ENCODE peak calls at places on chromosomes 7 and 10, in eight cellular contexts. One of them, this sample, is unnamed.

GRCh38 chr10:90222372-90222771 is 521.0 kb downstream of the KIF20B start:
- DNase-seq in activated naive CD8-positive, alpha-beta T cell treated with anti-CD3 and anti-CD28 coated beads, Interleukin-2, amount 50 U/mL, for 24 hours: no peak
- DNase-seq in thoracic aorta: no peak
- DNase-seq in RCC 7860: peak; percentile 68
- DNase-seq in NCI-H2081 treated with DMSO at 0.1 percent for 48 hours: no peak
- DNase-seq in AG04449: no peak
- DNase-seq in right lobe of liver: no peak
- DNase-seq in A549: no peak
- DNase-seq in this sample: peak; percentile 15

GRCh38 chr10:14409247-14409646 is 78.5 kb upstream of the FRMD4A start:
- DNase-seq in activated naive CD8-positive, alpha-beta T cell treated with anti-CD3 and anti-CD28 coated beads, Interleukin-2, amount 50 U/mL, for 24 hours: peak; percentile 45
- DNase-seq in thoracic aorta: no peak
- DNase-seq in RCC 7860: no peak
- DNase-seq in NCI-H2081 treated with DMSO at 0.1 percent for 48 hours: no peak
- DNase-seq in AG04449: no peak
- DNase-seq in right lobe of liver: no peak
- DNase-seq in A549: no peak
- DNase-seq in this sample: no peak

GRCh38 chr7:43888983-43889945 is 17.1 kb downstream of the URGCP start:
- DNase-seq in activated naive CD8-positive, alpha-beta T cell treated with anti-CD3 and anti-CD28 coated beads, Interleukin-2, amount 50 U/mL, for 24 hours: no peak
- DNase-seq in thoracic aorta: no peak
- DNase-seq in RCC 7860: no peak
- DNase-seq in NCI-H2081 treated with DMSO at 0.1 percent for 48 hours: no peak
- DNase-seq in AG04449: no peak
- DNase-seq in right lobe of liver: no peak
- DNase-seq in A549: no peak
- DNase-seq in this sample: no peak

GRCh38 chr10:111836586-111836985 is 347.0 kb downstream of the GPAM start:
- DNase-seq in activated naive CD8-positive, alpha-beta T cell treated with anti-CD3 and anti-CD28 coated beads, Interleukin-2, amount 50 U/mL, for 24 hours: no peak
- DNase-seq in thoracic aorta: no peak
- DNase-seq in RCC 7860: no peak
- DNase-seq in NCI-H2081 treated with DMSO at 0.1 percent for 48 hours: no peak
- DNase-seq in AG04449: no peak
- DNase-seq in right lobe of liver: no peak
- DNase-seq in A549: no peak
- DNase-seq in this sample: no peak

GRCh38 chr10:129707406-129708388 is 240.7 kb downstream of the MGMT start:
- DNase-seq in activated naive CD8-positive, alpha-beta T cell treated with anti-CD3 and anti-CD28 coated beads, Interleukin-2, amount 50 U/mL, for 24 hours: no peak
- DNase-seq in thoracic aorta: no peak
- DNase-seq in RCC 7860: no peak
- DNase-seq in NCI-H2081 treated with DMSO at 0.1 percent for 48 hours: no peak
- DNase-seq in AG04449: no peak
- DNase-seq in right lobe of liver: no peak
- DNase-seq in A549: no peak
- DNase-seq in this sample: no peak

GRCh38 chr7:149427096-149427680 is 33.7 kb downstream of the ZNF777 start:
- DNase-seq in activated naive CD8-positive, alpha-beta T cell treated with anti-CD3 and anti-CD28 coated beads, Interleukin-2, amount 50 U/mL, for 24 hours: no peak
- DNase-seq in thoracic aorta: no peak
- DNase-seq in RCC 7860: no peak
- DNase-seq in NCI-H2081 treated with DMSO at 0.1 percent for 48 hours: no peak
- DNase-seq in AG04449: no peak
- DNase-seq in right lobe of liver: no peak
- DNase-seq in A549: no peak
- DNase-seq in this sample: no peak

GRCh38 chr10:82136103-82136502 is 261.1 kb downstream of the NRG3 start:
- DNase-seq in activated naive CD8-positive, alpha-beta T cell treated with anti-CD3 and anti-CD28 coated beads, Interleukin-2, amount 50 U/mL, for 24 hours: no peak
- DNase-seq in thoracic aorta: no peak
- DNase-seq in RCC 7860: no peak
- DNase-seq in NCI-H2081 treated with DMSO at 0.1 percent for 48 hours: no peak
- DNase-seq in AG04449: no peak
- DNase-seq in right lobe of liver: no peak
- DNase-seq in A549: no peak
- DNase-seq in this sample: no peak

GRCh38 chr10:59324597-59324996 is 37.8 kb downstream of the FAM13C start:
- DNase-seq in activated naive CD8-positive, alpha-beta T cell treated with anti-CD3 and anti-CD28 coated beads, Interleukin-2, amount 50 U/mL, for 24 hours: no peak
- DNase-seq in thoracic aorta: no peak
- DNase-seq in RCC 7860: no peak
- DNase-seq in NCI-H2081 treated with DMSO at 0.1 percent for 48 hours: no peak
- DNase-seq in AG04449: no peak
- DNase-seq in right lobe of liver: no peak
- DNase-seq in A549: no peak
- DNase-seq in this sample: no peak

GRCh38 chr10:18179901-18180300 is 39.7 kb downstream of the CACNB2 start:
- DNase-seq in activated naive CD8-positive, alpha-beta T cell treated with anti-CD3 and anti-CD28 coated beads, Interleukin-2, amount 50 U/mL, for 24 hours: no peak
- DNase-seq in thoracic aorta: no peak
- DNase-seq in RCC 7860: no peak
- DNase-seq in NCI-H2081 treated with DMSO at 0.1 percent for 48 hours: no peak
- DNase-seq in AG04449: peak; percentile 19
- DNase-seq in right lobe of liver: no peak
- DNase-seq in A549: no peak
- DNase-seq in this sample: no peak

GRCh38 chr7:30635798-30636197 is 41.1 kb downstream of the GARS1 start:
- DNase-seq in activated naive CD8-positive, alpha-beta T cell treated with anti-CD3 and anti-CD28 coated beads, Interleukin-2, amount 50 U/mL, for 24 hours: no peak
- DNase-seq in thoracic aorta: no peak
- DNase-seq in RCC 7860: no peak
- DNase-seq in NCI-H2081 treated with DMSO at 0.1 percent for 48 hours: no peak
- DNase-seq in AG04449: no peak
- DNase-seq in right lobe of liver: no peak
- DNase-seq in A549: no peak
- DNase-seq in this sample: no peak

GRCh38 chr7:139246494-139246893 is 15.5 kb downstream of the UBN2 start:
- DNase-seq in activated naive CD8-positive, alpha-beta T cell treated with anti-CD3 and anti-CD28 coated beads, Interleukin-2, amount 50 U/mL, for 24 hours: no peak
- DNase-seq in thoracic aorta: no peak
- DNase-seq in RCC 7860: no peak
- DNase-seq in NCI-H2081 treated with DMSO at 0.1 percent for 48 hours: no peak
- DNase-seq in AG04449: no peak
- DNase-seq in right lobe of liver: no peak
- DNase-seq in A549: no peak
- DNase-seq in this sample: no peak

GRCh38 chr10:97196213-97197029 is 10.7 kb upstream of the SLIT1 start:
- DNase-seq in activated naive CD8-positive, alpha-beta T cell treated with anti-CD3 and anti-CD28 coated beads, Interleukin-2, amount 50 U/mL, for 24 hours: peak; percentile 66
- DNase-seq in thoracic aorta: no peak
- DNase-seq in RCC 7860: peak; percentile 23
- DNase-seq in NCI-H2081 treated with DMSO at 0.1 percent for 48 hours: no peak
- DNase-seq in AG04449: no peak
- DNase-seq in right lobe of liver: peak; percentile 57
- DNase-seq in A549: peak; percentile 78
- DNase-seq in this sample: no peak

GRCh38 chr10:97911217-97911616 is 61.6 kb downstream of the GOLGA7B start:
- DNase-seq in activated naive CD8-positive, alpha-beta T cell treated with anti-CD3 and anti-CD28 coated beads, Interleukin-2, amount 50 U/mL, for 24 hours: no peak
- DNase-seq in thoracic aorta: no peak
- DNase-seq in RCC 7860: no peak
- DNase-seq in NCI-H2081 treated with DMSO at 0.1 percent for 48 hours: no peak
- DNase-seq in AG04449: no peak
- DNase-seq in right lobe of liver: no peak
- DNase-seq in A549: no peak
- DNase-seq in this sample: no peak

GRCh38 chr10:99329238-99329890 is at the start of gene CNNM1:
- DNase-seq in activated naive CD8-positive, alpha-beta T cell treated with anti-CD3 and anti-CD28 coated beads, Interleukin-2, amount 50 U/mL, for 24 hours: peak; percentile 29
- DNase-seq in thoracic aorta: no peak
- DNase-seq in RCC 7860: no peak
- DNase-seq in NCI-H2081 treated with DMSO at 0.1 percent for 48 hours: no peak
- DNase-seq in AG04449: no peak
- DNase-seq in right lobe of liver: peak; percentile 55
- DNase-seq in A549: peak; percentile 47
- DNase-seq in this sample: no peak

GRCh38 chr7:98230746-98231471 is 19.7 kb downstream of the BHLHA15 start:
- DNase-seq in activated naive CD8-positive, alpha-beta T cell treated with anti-CD3 and anti-CD28 coated beads, Interleukin-2, amount 50 U/mL, for 24 hours: no peak
- DNase-seq in thoracic aorta: no peak
- DNase-seq in RCC 7860: no peak
- DNase-seq in NCI-H2081 treated with DMSO at 0.1 percent for 48 hours: no peak
- DNase-seq in AG04449: no peak
- DNase-seq in right lobe of liver: no peak
- DNase-seq in A549: no peak
- DNase-seq in this sample: no peak

GRCh38 chr7:143120696-143121405 is 11.0 kb upstream of the PIP start:
- DNase-seq in activated naive CD8-positive, alpha-beta T cell treated with anti-CD3 and anti-CD28 coated beads, Interleukin-2, amount 50 U/mL, for 24 hours: no peak
- DNase-seq in thoracic aorta: no peak
- DNase-seq in RCC 7860: no peak
- DNase-seq in NCI-H2081 treated with DMSO at 0.1 percent for 48 hours: no peak
- DNase-seq in AG04449: no peak
- DNase-seq in right lobe of liver: no peak
- DNase-seq in A549: no peak
- DNase-seq in this sample: no peak

GRCh38 chr7:66950763-66951162 is 29.7 kb downstream of the TMEM248 start:
- DNase-seq in activated naive CD8-positive, alpha-beta T cell treated with anti-CD3 and anti-CD28 coated beads, Interleukin-2, amount 50 U/mL, for 24 hours: no peak
- DNase-seq in thoracic aorta: no peak
- DNase-seq in RCC 7860: no peak
- DNase-seq in NCI-H2081 treated with DMSO at 0.1 percent for 48 hours: no peak
- DNase-seq in AG04449: no peak
- DNase-seq in right lobe of liver: no peak
- DNase-seq in A549: no peak
- DNase-seq in this sample: no peak

GRCh38 chr10:98131615-98132014 is 2.8 kb upstream of the R3HCC1L start:
- DNase-seq in activated naive CD8-positive, alpha-beta T cell treated with anti-CD3 and anti-CD28 coated beads, Interleukin-2, amount 50 U/mL, for 24 hours: no peak
- DNase-seq in thoracic aorta: no peak
- DNase-seq in RCC 7860: no peak
- DNase-seq in NCI-H2081 treated with DMSO at 0.1 percent for 48 hours: no peak
- DNase-seq in AG04449: no peak
- DNase-seq in right lobe of liver: no peak
- DNase-seq in A549: no peak
- DNase-seq in this sample: no peak

GRCh38 chr7:69657331-69657730 is 59.1 kb downstream of the AUTS2 start:
- DNase-seq in activated naive CD8-positive, alpha-beta T cell treated with anti-CD3 and anti-CD28 coated beads, Interleukin-2, amount 50 U/mL, for 24 hours: no peak
- DNase-seq in thoracic aorta: no peak
- DNase-seq in RCC 7860: no peak
- DNase-seq in NCI-H2081 treated with DMSO at 0.1 percent for 48 hours: no peak
- DNase-seq in AG04449: no peak
- DNase-seq in right lobe of liver: no peak
- DNase-seq in A549: no peak
- DNase-seq in this sample: no peak

GRCh38 chr7:135976312-135977019 is 693 bp downstream of the MTPN start:
- DNase-seq in activated naive CD8-positive, alpha-beta T cell treated with anti-CD3 and anti-CD28 coated beads, Interleukin-2, amount 50 U/mL, for 24 hours: peak; percentile 25
- DNase-seq in thoracic aorta: no peak
- DNase-seq in RCC 7860: no peak
- DNase-seq in NCI-H2081 treated with DMSO at 0.1 percent for 48 hours: no peak
- DNase-seq in AG04449: no peak
- DNase-seq in right lobe of liver: no peak
- DNase-seq in A549: peak; percentile 27
- DNase-seq in this sample: no peak

GRCh38 chr7:130362251-130362650 is 17.6 kb downstream of the CPA5 start:
- DNase-seq in activated naive CD8-positive, alpha-beta T cell treated with anti-CD3 and anti-CD28 coated beads, Interleukin-2, amount 50 U/mL, for 24 hours: no peak
- DNase-seq in thoracic aorta: no peak
- DNase-seq in RCC 7860: no peak
- DNase-seq in NCI-H2081 treated with DMSO at 0.1 percent for 48 hours: no peak
- DNase-seq in AG04449: no peak
- DNase-seq in right lobe of liver: peak; percentile 30
- DNase-seq in A549: no peak
- DNase-seq in this sample: no peak

GRCh38 chr10:110324201-110324804 is 19.6 kb upstream of the SMNDC1 start:
- DNase-seq in activated naive CD8-positive, alpha-beta T cell treated with anti-CD3 and anti-CD28 coated beads, Interleukin-2, amount 50 U/mL, for 24 hours: no peak
- DNase-seq in thoracic aorta: no peak
- DNase-seq in RCC 7860: peak; percentile 55
- DNase-seq in NCI-H2081 treated with DMSO at 0.1 percent for 48 hours: no peak
- DNase-seq in AG04449: no peak
- DNase-seq in right lobe of liver: no peak
- DNase-seq in A549: no peak
- DNase-seq in this sample: no peak

GRCh38 chr7:5217851-5218331 is 27.9 kb downstream of the WIPI2 start:
- DNase-seq in activated naive CD8-positive, alpha-beta T cell treated with anti-CD3 and anti-CD28 coated beads, Interleukin-2, amount 50 U/mL, for 24 hours: no peak
- DNase-seq in thoracic aorta: no peak
- DNase-seq in RCC 7860: no peak
- DNase-seq in NCI-H2081 treated with DMSO at 0.1 percent for 48 hours: no peak
- DNase-seq in AG04449: no peak
- DNase-seq in right lobe of liver: peak; percentile 36
- DNase-seq in A549: no peak
- DNase-seq in this sample: no peak

GRCh38 chr7:106045592-106045991 is 66.5 kb downstream of the SYPL1 start:
- DNase-seq in activated naive CD8-positive, alpha-beta T cell treated with anti-CD3 and anti-CD28 coated beads, Interleukin-2, amount 50 U/mL, for 24 hours: no peak
- DNase-seq in thoracic aorta: no peak
- DNase-seq in RCC 7860: no peak
- DNase-seq in NCI-H2081 treated with DMSO at 0.1 percent for 48 hours: no peak
- DNase-seq in AG04449: no peak
- DNase-seq in right lobe of liver: no peak
- DNase-seq in A549: no peak
- DNase-seq in this sample: no peak

GRCh38 chr7:152709307-152710133 is 33.6 kb upstream of the XRCC2 start:
- DNase-seq in activated naive CD8-positive, alpha-beta T cell treated with anti-CD3 and anti-CD28 coated beads, Interleukin-2, amount 50 U/mL, for 24 hours: no peak
- DNase-seq in thoracic aorta: no peak
- DNase-seq in RCC 7860: peak; percentile 66
- DNase-seq in NCI-H2081 treated with DMSO at 0.1 percent for 48 hours: no peak
- DNase-seq in AG04449: no peak
- DNase-seq in right lobe of liver: no peak
- DNase-seq in A549: no peak
- DNase-seq in this sample: no peak

GRCh38 chr7:116588225-116588624 is 63.4 kb downstream of the CAV1 start:
- DNase-seq in activated naive CD8-positive, alpha-beta T cell treated with anti-CD3 and anti-CD28 coated beads, Interleukin-2, amount 50 U/mL, for 24 hours: peak; percentile 54
- DNase-seq in thoracic aorta: no peak
- DNase-seq in RCC 7860: peak; percentile 90
- DNase-seq in NCI-H2081 treated with DMSO at 0.1 percent for 48 hours: no peak
- DNase-seq in AG04449: no peak
- DNase-seq in right lobe of liver: no peak
- DNase-seq in A549: no peak
- DNase-seq in this sample: peak; percentile 69

GRCh38 chr10:117016271-117016670 is 11.3 kb upstream of the SHTN1 start:
- DNase-seq in activated naive CD8-positive, alpha-beta T cell treated with anti-CD3 and anti-CD28 coated beads, Interleukin-2, amount 50 U/mL, for 24 hours: no peak
- DNase-seq in thoracic aorta: no peak
- DNase-seq in RCC 7860: no peak
- DNase-seq in NCI-H2081 treated with DMSO at 0.1 percent for 48 hours: no peak
- DNase-seq in AG04449: no peak
- DNase-seq in right lobe of liver: no peak
- DNase-seq in A549: no peak
- DNase-seq in this sample: no peak

GRCh38 chr10:48568546-48568945 is 36.3 kb downstream of the ARHGAP22 start:
- DNase-seq in activated naive CD8-positive, alpha-beta T cell treated with anti-CD3 and anti-CD28 coated beads, Interleukin-2, amount 50 U/mL, for 24 hours: no peak
- DNase-seq in thoracic aorta: no peak
- DNase-seq in RCC 7860: no peak
- DNase-seq in NCI-H2081 treated with DMSO at 0.1 percent for 48 hours: no peak
- DNase-seq in AG04449: no peak
- DNase-seq in right lobe of liver: no peak
- DNase-seq in A549: no peak
- DNase-seq in this sample: no peak

GRCh38 chr7:95592570-95592969 is 3.7 kb downstream of the PDK4 start:
- DNase-seq in activated naive CD8-positive, alpha-beta T cell treated with anti-CD3 and anti-CD28 coated beads, Interleukin-2, amount 50 U/mL, for 24 hours: no peak
- DNase-seq in thoracic aorta: no peak
- DNase-seq in RCC 7860: no peak
- DNase-seq in NCI-H2081 treated with DMSO at 0.1 percent for 48 hours: no peak
- DNase-seq in AG04449: no peak
- DNase-seq in right lobe of liver: no peak
- DNase-seq in A549: no peak
- DNase-seq in this sample: no peak

GRCh38 chr10:29634764-29635625 is at the start of gene SVIL:
- DNase-seq in activated naive CD8-positive, alpha-beta T cell treated with anti-CD3 and anti-CD28 coated beads, Interleukin-2, amount 50 U/mL, for 24 hours: no peak
- DNase-seq in thoracic aorta: no peak
- DNase-seq in RCC 7860: peak; percentile 67
- DNase-seq in NCI-H2081 treated with DMSO at 0.1 percent for 48 hours: no peak
- DNase-seq in AG04449: no peak
- DNase-seq in right lobe of liver: no peak
- DNase-seq in A549: no peak
- DNase-seq in this sample: peak; percentile 59

GRCh38 chr10:75067272-75067671 is 44.2 kb upstream of the SAMD8 start:
- DNase-seq in activated naive CD8-positive, alpha-beta T cell treated with anti-CD3 and anti-CD28 coated beads, Interleukin-2, amount 50 U/mL, for 24 hours: no peak
- DNase-seq in thoracic aorta: no peak
- DNase-seq in RCC 7860: no peak
- DNase-seq in NCI-H2081 treated with DMSO at 0.1 percent for 48 hours: no peak
- DNase-seq in AG04449: no peak
- DNase-seq in right lobe of liver: no peak
- DNase-seq in A549: no peak
- DNase-seq in this sample: no peak

GRCh38 chr7:100208911-100209408 is 10.8 kb upstream of the PVRIG start:
- DNase-seq in activated naive CD8-positive, alpha-beta T cell treated with anti-CD3 and anti-CD28 coated beads, Interleukin-2, amount 50 U/mL, for 24 hours: peak; percentile 68
- DNase-seq in thoracic aorta: no peak
- DNase-seq in RCC 7860: no peak
- DNase-seq in NCI-H2081 treated with DMSO at 0.1 percent for 48 hours: no peak
- DNase-seq in AG04449: no peak
- DNase-seq in right lobe of liver: no peak
- DNase-seq in A549: no peak
- DNase-seq in this sample: no peak

GRCh38 chr10:131579251-131580071 is 267.9 kb upstream of the TCERG1L start:
- DNase-seq in activated naive CD8-positive, alpha-beta T cell treated with anti-CD3 and anti-CD28 coated beads, Interleukin-2, amount 50 U/mL, for 24 hours: no peak
- DNase-seq in thoracic aorta: no peak
- DNase-seq in RCC 7860: no peak
- DNase-seq in NCI-H2081 treated with DMSO at 0.1 percent for 48 hours: no peak
- DNase-seq in AG04449: no peak
- DNase-seq in right lobe of liver: no peak
- DNase-seq in A549: no peak
- DNase-seq in this sample: no peak

GRCh38 chr10:9103301-9103700 is 1048.8 kb downstream of the GATA3 start:
- DNase-seq in activated naive CD8-positive, alpha-beta T cell treated with anti-CD3 and anti-CD28 coated beads, Interleukin-2, amount 50 U/mL, for 24 hours: no peak
- DNase-seq in thoracic aorta: no peak
- DNase-seq in RCC 7860: no peak
- DNase-seq in NCI-H2081 treated with DMSO at 0.1 percent for 48 hours: no peak
- DNase-seq in AG04449: no peak
- DNase-seq in right lobe of liver: no peak
- DNase-seq in A549: no peak
- DNase-seq in this sample: no peak

This sample was measured in GM04504.